ENCODE peak calls at places on chromosomes 11 and 22, in four cellular contexts. K is mesothelial cell of epicardium, V is ovary, H is Calu3. G is an unnamed sample.

GRCh38 chr11:34866375-34866774 is 49.8 kb downstream of the APIP start:
- DNase-seq in K (no peak), V (no peak), H (no peak), G (no peak)

GRCh38 chr11:118198370-118198769 is 21.9 kb upstream of the SCN2B start:
- DNase-seq in K (peak), V (peak), H (peak), G (no peak)

GRCh38 chr22:45329536-45329936 is 19.8 kb downstream of the FAM118A start:
- DNase-seq in K (no peak), V (no peak), H (no peak), G (no peak)

GRCh38 chr11:69744435-69744834 is 30.7 kb downstream of the FGF4 start:
- DNase-seq in K (no peak), V (no peak), H (peak), G (no peak)

GRCh38 chr22:42154293-42154692 is 23.7 kb upstream of the CYP2D6 start:
- DNase-seq in K (no peak), V (no peak), H (no peak), G (peak)

GRCh38 chr11:70040452-70040851 is 37.7 kb upstream of the ANO1 start:
- DNase-seq in K (no peak), V (no peak), H (no peak), G (no peak)

GRCh38 chr11:116199182-116199581 is 573.6 kb downstream of the BUD13 start:
- DNase-seq in K (no peak), V (no peak), H (no peak), G (no peak)

GRCh38 chr22:32127904-32128303 is 31.2 kb downstream of the C22orf42 start:
- DNase-seq in K (no peak), V (no peak), H (no peak), G (no peak)

GRCh38 chr11:110128161-110128560 is 35.0 kb downstream of the ZC3H12C start:
- DNase-seq in K (no peak), V (no peak), H (no peak), G (no peak)

GRCh38 chr11:105000167-105000566 is 22.8 kb downstream of the CASP5 start:
- DNase-seq in K (no peak), V (no peak), H (peak), G (no peak)

GRCh38 chr11:75435571-75435925 is 2.5 kb upstream of the KLHL35 start:
- DNase-seq in K (no peak), V (no peak), H (no peak), G (no peak)

GRCh38 chr11:2088746-2089535 is 50.2 kb downstream of the IGF2 start:
- DNase-seq in K (no peak), V (no peak), H (no peak), G (no peak)

GRCh38 chr11:130761560-130762220 is 154.6 kb downstream of the SNX19 start:
- DNase-seq in K (no peak), V (no peak), H (no peak), G (no peak)

GRCh38 chr22:22709719-22710445 is 65.5 kb downstream of the GGTLC2 start:
- DNase-seq in K (no peak), V (no peak), H (no peak), G (no peak)
- TF ChIP-seq CTCF in K (no peak), V (no peak), H (peak), G (peak)

DNA sequence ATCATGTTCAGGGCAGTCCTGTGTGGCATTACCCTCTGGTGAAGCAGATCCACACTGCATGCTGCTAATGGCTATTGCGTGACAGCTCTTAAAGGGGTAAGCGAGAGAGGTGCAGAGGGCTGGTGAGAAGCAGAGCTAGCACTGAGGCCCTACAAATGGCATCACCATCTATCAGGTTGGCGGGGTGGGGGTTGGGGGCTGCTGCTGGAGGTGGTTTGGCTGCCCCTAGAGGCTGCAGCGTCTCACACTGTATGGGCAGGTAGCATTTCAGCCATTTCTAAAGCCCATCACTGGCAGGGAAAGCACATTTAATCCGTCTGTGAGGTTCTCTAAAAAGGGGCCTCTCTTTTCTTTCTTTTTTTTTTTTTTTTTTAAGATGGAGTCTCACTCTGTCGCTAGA is 16.8 kb upstream of the TMA7B start:
- DNase-seq in K (no peak), V (no peak), H (no peak), G (no peak)
- TF ChIP-seq CTCF in K (no peak), V (no peak), H (no peak), G (no peak)

GRCh38 chr22:37225481-37225880 is 13.2 kb upstream of the SSTR3 start:
- DNase-seq in K (no peak), V (no peak), H (no peak), G (no peak)
- TF ChIP-seq CTCF in K (no peak), V (no peak), H (no peak), G (peak)

GRCh38 chr11:135037828-135038227 is 625.8 kb upstream of the B3GAT1 start:
- DNase-seq in K (no peak), V (no peak), H (no peak), G (no peak)

GRCh38 chr11:135035282-135035681 is 623.2 kb upstream of the B3GAT1 start:
- DNase-seq in K (no peak), V (no peak), H (no peak), G (no peak)

GRCh38 chr11:135036488-135037297 is 624.7 kb upstream of the B3GAT1 start:
- DNase-seq in K (no peak), V (no peak), H (no peak), G (no peak)

GRCh38 chr11:135033545-135033944 is 621.5 kb upstream of the B3GAT1 start:
- DNase-seq in K (no peak), V (no peak), H (no peak), G (no peak)
- TF ChIP-seq CTCF in K (no peak), V (no peak), H (no peak), G (peak)

GRCh38 chr11:10514210-10514609 is 26.8 kb downstream of the RNF141 start:
- DNase-seq in K (no peak), V (no peak), H (no peak), G (no peak)
- TF ChIP-seq CTCF in K (peak), V (no peak), H (peak), G (peak)

DNA sequence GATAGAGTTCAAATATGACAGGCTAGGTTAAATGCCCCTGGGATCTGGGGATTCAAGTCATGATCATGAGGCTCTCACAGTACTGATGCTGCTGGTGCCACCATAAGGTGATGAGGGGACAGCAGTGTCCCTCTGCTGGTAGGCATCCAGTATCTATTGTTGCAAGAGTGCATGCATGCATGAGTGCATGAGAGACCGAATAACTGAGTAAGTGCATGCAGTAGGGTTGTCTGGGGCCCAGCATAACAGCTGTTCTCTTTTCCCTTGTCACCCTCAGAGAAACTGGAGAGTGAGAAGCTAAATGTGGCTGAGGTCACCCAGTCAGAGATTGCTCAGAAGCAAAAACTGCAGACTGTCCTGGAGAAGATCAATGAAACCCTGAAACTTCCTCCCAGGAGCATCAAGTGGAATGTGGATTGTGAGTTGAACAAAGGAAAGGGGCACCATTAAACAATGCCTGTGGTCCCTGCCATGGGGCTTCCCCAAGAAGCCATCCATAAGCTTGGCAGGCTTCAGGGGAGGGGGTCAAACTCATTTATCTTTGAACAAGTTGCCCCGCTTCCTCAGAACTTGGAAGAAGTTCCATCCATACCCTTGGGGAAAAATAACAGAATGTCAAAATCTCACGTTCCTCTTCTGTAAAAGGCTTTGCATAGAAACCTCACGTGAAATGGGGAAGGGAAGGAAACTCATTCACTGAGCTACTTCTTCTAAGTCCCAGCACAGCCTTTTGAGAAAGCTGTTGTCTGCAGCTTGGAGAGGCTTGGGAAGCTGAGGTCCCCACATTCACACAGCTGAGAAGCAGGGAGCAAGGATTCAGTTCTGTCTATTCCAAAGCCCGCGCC is 119.0 kb downstream of the PARVA start:
- DNase-seq in K (no peak), V (no peak), H (no peak), G (no peak)
- TF ChIP-seq CTCF in K (no peak), V (no peak), H (no peak), G (peak)

GRCh38 chr11:132623496-132623895 is 908.8 kb downstream of the OPCML start:
- DNase-seq in K (no peak), V (no peak), H (no peak), G (no peak)
- TF ChIP-seq CTCF in K (no peak), V (no peak), H (no peak), G (no peak)

DNA sequence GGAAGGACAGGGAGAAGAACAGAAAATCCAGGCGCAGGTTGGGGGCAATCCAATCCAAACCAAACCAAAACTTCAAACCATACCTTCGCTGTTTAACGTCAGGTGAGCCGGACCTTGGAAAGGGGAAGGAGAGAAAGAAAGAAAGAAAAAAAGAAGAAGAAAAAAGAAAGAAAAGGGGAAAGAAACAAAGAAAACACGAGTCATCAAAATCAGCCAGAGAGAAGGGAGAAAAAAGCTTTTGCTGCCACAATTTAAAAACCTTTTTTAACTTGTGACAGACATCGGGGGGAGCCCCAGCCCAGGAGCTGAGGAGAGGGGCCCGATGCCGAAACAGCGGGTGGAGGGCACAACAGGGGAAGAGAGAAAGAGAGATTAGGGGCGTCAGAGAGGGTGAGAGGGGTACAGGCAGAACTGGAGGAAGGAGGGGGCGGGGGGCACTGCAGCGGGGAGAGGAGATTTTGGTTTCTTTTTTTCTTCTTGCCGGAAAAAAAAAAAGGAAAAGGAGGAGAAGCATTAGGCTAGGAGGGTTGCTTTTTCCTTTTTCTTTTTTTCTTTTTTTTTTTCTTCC is 30.1 kb downstream of the NRXN2 start:
- DNase-seq in K (no peak), V (no peak), H (no peak), G (no peak)
- TF ChIP-seq CTCF in K (no peak), V (no peak), H (no peak), G (peak)

GRCh38 chr11:48307760-48308386 is 1.9 kb downstream of the OR4S1 start:
- DNase-seq in K (no peak), V (no peak), H (peak), G (no peak)
- TF ChIP-seq CTCF in K (peak), V (no peak), H (peak), G (peak)

DNA sequence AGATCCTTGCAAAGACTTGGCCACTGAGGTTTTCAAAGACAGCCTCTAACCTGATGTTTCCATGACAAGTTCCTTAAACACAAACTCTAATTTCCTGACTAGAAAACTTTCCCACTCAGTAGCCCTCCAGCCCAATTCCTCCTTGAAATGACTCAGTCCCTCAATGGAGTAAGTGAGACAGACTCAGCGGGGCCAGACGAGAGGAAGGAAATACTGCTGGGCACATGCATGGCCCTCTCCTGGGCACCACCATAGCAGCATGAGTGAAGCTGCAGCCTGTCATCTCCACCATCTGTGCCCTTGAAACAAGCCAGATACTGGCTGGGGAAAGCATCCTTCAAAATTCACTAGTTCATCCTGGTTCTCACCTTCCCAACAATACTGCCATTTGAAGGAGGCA is 76.2 kb upstream of the GDPD4 start:
- DNase-seq in K (no peak), V (no peak), H (no peak), G (no peak)
- TF ChIP-seq CTCF in K (no peak), V (no peak), H (no peak), G (no peak)